ENCODE peak calls at places on chromosomes 6 and 20, in four cellular contexts. One of them, this sample, is unnamed.

GRCh38 chr20:61754976-61755778 is 310.5 kb downstream of the TAF4 start:
- DNase-seq in stimulated activated naive CD4-positive, alpha-beta T cell: no peak
- DNase-seq in nucleus accumbens: no peak
- DNase-seq in effector memory CD4-positive, alpha-beta T cell: no peak
- DNase-seq in this sample: no peak

GRCh38 chr6:134551245-134551960 is 233.5 kb upstream of the SGK1 start:
- DNase-seq in stimulated activated naive CD4-positive, alpha-beta T cell: no peak
- DNase-seq in nucleus accumbens: no peak
- DNase-seq in effector memory CD4-positive, alpha-beta T cell: no peak
- DNase-seq in this sample: no peak

GRCh38 chr6:125598422-125598821 is 151.0 kb upstream of the HEY2 start:
- DNase-seq in stimulated activated naive CD4-positive, alpha-beta T cell: no peak
- DNase-seq in nucleus accumbens: no peak
- DNase-seq in effector memory CD4-positive, alpha-beta T cell: no peak
- DNase-seq in this sample: no peak

GRCh38 chr20:41598719-41599118 is 19.5 kb downstream of the CHD6 start:
- DNase-seq in stimulated activated naive CD4-positive, alpha-beta T cell: no peak
- DNase-seq in nucleus accumbens: no peak
- DNase-seq in effector memory CD4-positive, alpha-beta T cell: no peak
- DNase-seq in this sample: no peak

GRCh38 chr6:73515204-73516101 is 5.4 kb downstream of the EEF1A1 start:
- DNase-seq in stimulated activated naive CD4-positive, alpha-beta T cell: peak; percentile 43
- DNase-seq in nucleus accumbens: no peak
- DNase-seq in effector memory CD4-positive, alpha-beta T cell: peak; percentile 30
- DNase-seq in this sample: no peak

GRCh38 chr20:63520594-63520938 is at the start of gene PPDPF:
- DNase-seq in stimulated activated naive CD4-positive, alpha-beta T cell: peak; percentile 71
- DNase-seq in nucleus accumbens: peak; percentile 86
- DNase-seq in effector memory CD4-positive, alpha-beta T cell: peak; percentile 79
- DNase-seq in this sample: no peak

GRCh38 chr6:89120371-89120770 is 2.5 kb upstream of the SRSF12 start:
- DNase-seq in stimulated activated naive CD4-positive, alpha-beta T cell: no peak
- DNase-seq in nucleus accumbens: no peak
- DNase-seq in effector memory CD4-positive, alpha-beta T cell: no peak
- DNase-seq in this sample: no peak

GRCh38 chr6:165891320-165891719 is 228.3 kb upstream of the PDE10A start:
- DNase-seq in stimulated activated naive CD4-positive, alpha-beta T cell: no peak
- DNase-seq in nucleus accumbens: no peak
- DNase-seq in effector memory CD4-positive, alpha-beta T cell: no peak
- DNase-seq in this sample: no peak

GRCh38 chr20:4243071-4243470 is 227.7 kb upstream of the RNF24 start:
- DNase-seq in stimulated activated naive CD4-positive, alpha-beta T cell: no peak
- DNase-seq in nucleus accumbens: no peak
- DNase-seq in effector memory CD4-positive, alpha-beta T cell: no peak
- DNase-seq in this sample: no peak

GRCh38 chr6:12548526-12548925 is 168.0 kb upstream of the PHACTR1 start:
- DNase-seq in stimulated activated naive CD4-positive, alpha-beta T cell: no peak
- DNase-seq in nucleus accumbens: no peak
- DNase-seq in effector memory CD4-positive, alpha-beta T cell: no peak
- DNase-seq in this sample: no peak

GRCh38 chr6:17218023-17218748 is 63.0 kb upstream of the RBM24 start:
- DNase-seq in stimulated activated naive CD4-positive, alpha-beta T cell: no peak
- DNase-seq in nucleus accumbens: no peak
- DNase-seq in effector memory CD4-positive, alpha-beta T cell: no peak
- DNase-seq in this sample: no peak

GRCh38 chr20:23362392-23363256 is 642 bp downstream of the GZF1 start:
- DNase-seq in stimulated activated naive CD4-positive, alpha-beta T cell: no peak
- DNase-seq in nucleus accumbens: no peak
- DNase-seq in effector memory CD4-positive, alpha-beta T cell: peak; percentile 9
- DNase-seq in this sample: no peak

GRCh38 chr6:33279971-33280511 is 3.1 kb downstream of the B3GALT4 start:
- DNase-seq in stimulated activated naive CD4-positive, alpha-beta T cell: no peak
- DNase-seq in nucleus accumbens: no peak
- DNase-seq in effector memory CD4-positive, alpha-beta T cell: no peak
- DNase-seq in this sample: no peak

GRCh38 chr20:23937303-23938117 is 51.1 kb downstream of the GGTLC1 start:
- DNase-seq in stimulated activated naive CD4-positive, alpha-beta T cell: peak; percentile 58
- DNase-seq in nucleus accumbens: peak; percentile 28
- DNase-seq in effector memory CD4-positive, alpha-beta T cell: peak; percentile 39
- DNase-seq in this sample: no peak

GRCh38 chr20:60956194-60956593 is 295.9 kb upstream of the CDH4 start:
- DNase-seq in stimulated activated naive CD4-positive, alpha-beta T cell: no peak
- DNase-seq in nucleus accumbens: no peak
- DNase-seq in effector memory CD4-positive, alpha-beta T cell: no peak
- DNase-seq in this sample: no peak

GRCh38 chr20:46366826-46367225 is 39.6 kb downstream of the ELMO2 start:
- DNase-seq in stimulated activated naive CD4-positive, alpha-beta T cell: no peak
- DNase-seq in nucleus accumbens: no peak
- DNase-seq in effector memory CD4-positive, alpha-beta T cell: no peak
- DNase-seq in this sample: no peak

GRCh38 chr20:57089701-57090144 is 176.7 kb downstream of the BMP7 start:
- DNase-seq in stimulated activated naive CD4-positive, alpha-beta T cell: no peak
- DNase-seq in nucleus accumbens: peak; percentile 67
- DNase-seq in effector memory CD4-positive, alpha-beta T cell: no peak
- DNase-seq in this sample: no peak

GRCh38 chr6:2157441-2158127 is 87.8 kb downstream of the GMDS start:
- DNase-seq in stimulated activated naive CD4-positive, alpha-beta T cell: peak; percentile 3
- DNase-seq in nucleus accumbens: no peak
- DNase-seq in effector memory CD4-positive, alpha-beta T cell: no peak
- DNase-seq in this sample: no peak

GRCh38 chr6:150301871-150302800 is 66.7 kb upstream of the IYD start:
- DNase-seq in stimulated activated naive CD4-positive, alpha-beta T cell: no peak
- DNase-seq in nucleus accumbens: no peak
- DNase-seq in effector memory CD4-positive, alpha-beta T cell: no peak
- DNase-seq in this sample: no peak

GRCh38 chr20:53402233-53403005 is 191.2 kb downstream of the ZNF217 start:
- DNase-seq in stimulated activated naive CD4-positive, alpha-beta T cell: no peak
- DNase-seq in nucleus accumbens: no peak
- DNase-seq in effector memory CD4-positive, alpha-beta T cell: no peak
- DNase-seq in this sample: no peak

GRCh38 chr20:48463916-48464315 is 363.9 kb downstream of the PREX1 start:
- DNase-seq in stimulated activated naive CD4-positive, alpha-beta T cell: no peak
- DNase-seq in nucleus accumbens: no peak
- DNase-seq in effector memory CD4-positive, alpha-beta T cell: no peak
- DNase-seq in this sample: no peak

GRCh38 chr6:29294499-29294914 is 7.0 kb upstream of the OR14J1 start:
- DNase-seq in stimulated activated naive CD4-positive, alpha-beta T cell: no peak
- DNase-seq in nucleus accumbens: no peak
- DNase-seq in effector memory CD4-positive, alpha-beta T cell: no peak
- DNase-seq in this sample: no peak

GRCh38 chr6:21264288-21264818 is 329.2 kb upstream of the SOX4 start:
- DNase-seq in stimulated activated naive CD4-positive, alpha-beta T cell: no peak
- DNase-seq in nucleus accumbens: no peak
- DNase-seq in effector memory CD4-positive, alpha-beta T cell: no peak
- DNase-seq in this sample: no peak

This sample was measured in cortex of kidney.